ENCODE peak calls at places on chromosomes 5 and 9, in six cellular contexts. One of them, this sample, is unnamed.

GRCh38 chr5:112348387-112348786 is 70.7 kb downstream of the EPB41L4A start:
- DNase-seq in H1: no peak
- DNase-seq in GM12878: no peak
- DNase-seq in K562: no peak
- DNase-seq in SK-N-SH: no peak
- DNase-seq in HepG2: no peak
- DNase-seq in this sample: no peak

GRCh38 chr5:174294891-174295620 is 249.6 kb downstream of the NSG2 start:
- DNase-seq in H1: peak
- DNase-seq in GM12878: no peak
- DNase-seq in K562: no peak
- DNase-seq in SK-N-SH: no peak
- DNase-seq in HepG2: no peak
- DNase-seq in this sample: no peak

GRCh38 chr9:87872079-87872624 is 10.5 kb upstream of the SPATA31E1 start:
- DNase-seq in H1: peak
- DNase-seq in GM12878: no peak
- DNase-seq in K562: no peak
- DNase-seq in SK-N-SH: peak
- DNase-seq in HepG2: no peak
- DNase-seq in this sample: no peak

GRCh38 chr5:87245451-87245850 is 22.2 kb upstream of the RASA1 start:
- DNase-seq in H1: no peak
- DNase-seq in GM12878: no peak
- DNase-seq in K562: no peak
- DNase-seq in SK-N-SH: no peak
- DNase-seq in HepG2: no peak
- DNase-seq in this sample: no peak

GRCh38 chr9:112852741-112853505 is 37.8 kb downstream of the SLC46A2 start:
- DNase-seq in H1: no peak
- DNase-seq in GM12878: no peak
- DNase-seq in K562: no peak
- DNase-seq in SK-N-SH: no peak
- DNase-seq in HepG2: no peak
- DNase-seq in this sample: no peak

GRCh38 chr5:174336479-174336878 is 291.0 kb downstream of the NSG2 start:
- DNase-seq in H1: no peak
- DNase-seq in GM12878: no peak
- DNase-seq in K562: no peak
- DNase-seq in SK-N-SH: no peak
- DNase-seq in HepG2: no peak
- DNase-seq in this sample: no peak

GRCh38 chr5:174736351-174736721 is 12.0 kb downstream of the MSX2 start:
- DNase-seq in H1: no peak
- DNase-seq in GM12878: no peak
- DNase-seq in K562: no peak
- DNase-seq in SK-N-SH: no peak
- DNase-seq in HepG2: no peak
- DNase-seq in this sample: no peak

GRCh38 chr5:141636413-141637265 is at the start of the genes HDAC3 and RELL2:
- DNase-seq in H1: peak
- DNase-seq in GM12878: no peak
- DNase-seq in K562: peak
- DNase-seq in SK-N-SH: peak
- DNase-seq in HepG2: peak
- DNase-seq in this sample: peak

GRCh38 chr9:91306261-91306660 is 55.5 kb downstream of the AUH start:
- DNase-seq in H1: no peak
- DNase-seq in GM12878: no peak
- DNase-seq in K562: no peak
- DNase-seq in SK-N-SH: no peak
- DNase-seq in HepG2: no peak
- DNase-seq in this sample: no peak

GRCh38 chr5:131521252-131521651 is 113.8 kb downstream of the RAPGEF6 start:
- DNase-seq in H1: no peak
- DNase-seq in GM12878: no peak
- DNase-seq in K562: no peak
- DNase-seq in SK-N-SH: no peak
- DNase-seq in HepG2: no peak
- DNase-seq in this sample: no peak

GRCh38 chr5:138647261-138647788 is 72.1 kb upstream of the HSPA9 start:
- DNase-seq in H1: no peak
- DNase-seq in GM12878: no peak
- DNase-seq in K562: no peak
- DNase-seq in SK-N-SH: no peak
- DNase-seq in HepG2: no peak
- DNase-seq in this sample: no peak

GRCh38 chr5:59069438-59070079 is 486.7 kb downstream of the RAB3C start:
- DNase-seq in H1: no peak
- DNase-seq in GM12878: no peak
- DNase-seq in K562: no peak
- DNase-seq in SK-N-SH: no peak
- DNase-seq in HepG2: peak
- DNase-seq in this sample: no peak

GRCh38 chr5:131528682-131529081 is 106.3 kb downstream of the RAPGEF6 start:
- DNase-seq in H1: no peak
- DNase-seq in GM12878: no peak
- DNase-seq in K562: no peak
- DNase-seq in SK-N-SH: no peak
- DNase-seq in HepG2: no peak
- DNase-seq in this sample: no peak

GRCh38 chr9:124869986-124870560 is 8.1 kb downstream of the ARPC5L start:
- DNase-seq in H1: no peak
- DNase-seq in GM12878: peak
- DNase-seq in K562: no peak
- DNase-seq in SK-N-SH: no peak
- DNase-seq in HepG2: peak
- DNase-seq in this sample: no peak

DNA sequence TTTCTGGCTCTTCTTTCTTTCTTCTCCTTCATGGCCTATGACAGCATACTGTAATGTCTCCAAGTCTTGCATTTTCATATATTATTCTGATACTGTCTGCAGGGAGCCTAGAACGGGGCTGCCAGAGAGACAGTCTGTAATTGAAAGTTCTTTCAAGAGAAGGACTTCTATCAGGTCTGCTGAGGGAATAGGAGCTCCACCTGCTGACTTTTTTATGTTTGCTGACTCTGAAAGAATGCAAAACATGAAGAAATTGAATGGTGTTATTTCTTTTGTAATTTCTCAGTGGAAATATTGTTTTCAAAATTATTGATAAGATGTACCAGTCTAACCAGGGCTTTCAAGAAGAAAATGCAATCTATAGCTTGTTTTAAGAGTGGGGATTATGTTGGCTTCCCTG is 121.9 kb upstream of the RFX3 start:
- DNase-seq in H1: no peak
- DNase-seq in GM12878: no peak
- DNase-seq in K562: no peak
- DNase-seq in SK-N-SH: no peak
- DNase-seq in HepG2: no peak
- DNase-seq in this sample: no peak
- TF ChIP-seq GABPA in H1: no peak
- TF ChIP-seq GABPA in GM12878: no peak
- TF ChIP-seq GABPA in K562: no peak
- TF ChIP-seq GABPA in SK-N-SH: no peak
- TF ChIP-seq GABPA in HepG2: no peak
- TF ChIP-seq GABPA in this sample: no peak

GRCh38 chr5:107058239-107058638 is 612.5 kb downstream of the EFNA5 start:
- DNase-seq in H1: no peak
- DNase-seq in GM12878: no peak
- DNase-seq in K562: no peak
- DNase-seq in SK-N-SH: no peak
- DNase-seq in HepG2: no peak
- DNase-seq in this sample: no peak
- H3K27ac ChIP-seq in H1: no peak
- H3K27ac ChIP-seq in GM12878: no peak
- H3K27ac ChIP-seq in K562: no peak
- H3K27ac ChIP-seq in SK-N-SH: no peak
- H3K27ac ChIP-seq in HepG2: no peak
- H3K27ac ChIP-seq in this sample: no peak

GRCh38 chr5:168464214-168464613 is 22.1 kb upstream of the RARS1 start:
- DNase-seq in H1: no peak
- DNase-seq in GM12878: no peak
- DNase-seq in K562: no peak
- DNase-seq in SK-N-SH: no peak
- DNase-seq in HepG2: no peak
- DNase-seq in this sample: no peak
- TF ChIP-seq GABPA in H1: no peak
- TF ChIP-seq GABPA in GM12878: no peak
- TF ChIP-seq GABPA in K562: no peak
- TF ChIP-seq GABPA in SK-N-SH: no peak
- TF ChIP-seq GABPA in HepG2: no peak
- TF ChIP-seq GABPA in this sample: no peak

GRCh38 chr9:129637673-129638439 is 4.1 kb downstream of the ASB6 start:
- DNase-seq in H1: no peak
- DNase-seq in GM12878: no peak
- DNase-seq in K562: no peak
- DNase-seq in SK-N-SH: no peak
- DNase-seq in HepG2: no peak
- DNase-seq in this sample: peak
- H3K27ac ChIP-seq in H1: no peak
- H3K27ac ChIP-seq in GM12878: no peak
- H3K27ac ChIP-seq in K562: no peak
- H3K27ac ChIP-seq in SK-N-SH: no peak
- H3K27ac ChIP-seq in HepG2: no peak
- H3K27ac ChIP-seq in this sample: no peak

DNA sequence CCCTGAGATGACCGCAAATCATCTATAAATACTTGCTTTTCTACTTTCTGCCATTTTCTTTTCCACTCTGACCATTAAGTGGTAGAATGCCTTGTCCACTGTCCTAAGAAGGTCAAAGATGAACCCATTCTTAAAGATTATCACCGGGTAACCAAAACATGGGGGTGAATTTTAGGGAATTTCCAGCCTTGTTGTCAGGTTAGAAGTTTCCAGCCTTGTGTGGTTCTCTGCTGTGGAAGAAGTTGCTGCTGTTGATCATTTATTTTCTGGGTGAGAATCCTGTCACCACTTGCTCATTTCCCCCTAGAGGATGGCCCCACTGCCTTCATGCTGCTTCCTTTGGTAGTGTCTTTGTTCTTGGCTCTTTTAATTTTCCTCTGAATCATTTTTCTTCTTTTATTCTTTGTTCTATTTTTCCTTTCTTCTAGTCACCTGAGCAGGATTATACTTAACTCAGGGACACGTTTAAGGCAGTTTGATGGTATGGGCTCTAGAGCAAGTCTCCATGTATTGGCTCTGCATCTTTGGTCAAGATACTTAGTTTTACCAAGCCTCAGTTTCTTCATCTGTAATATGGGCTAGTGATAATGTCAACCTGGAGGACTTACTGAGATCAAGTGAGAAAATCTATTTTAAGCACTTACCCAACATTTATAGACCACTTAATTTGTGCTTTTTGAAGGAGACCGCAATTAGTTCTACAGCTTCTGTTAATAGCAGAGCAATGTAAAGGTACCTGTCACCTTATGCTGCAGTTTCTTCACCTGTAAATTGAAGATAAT is 266.2 kb downstream of the ARHGAP26 start:
- DNase-seq in H1: no peak
- DNase-seq in GM12878: no peak
- DNase-seq in K562: no peak
- DNase-seq in SK-N-SH: no peak
- DNase-seq in HepG2: no peak
- DNase-seq in this sample: no peak
- TF ChIP-seq GABPA in H1: no peak
- TF ChIP-seq GABPA in GM12878: no peak
- TF ChIP-seq GABPA in K562: no peak
- TF ChIP-seq GABPA in SK-N-SH: no peak
- TF ChIP-seq GABPA in HepG2: no peak
- TF ChIP-seq GABPA in this sample: no peak

GRCh38 chr5:14108170-14108996 is 34.8 kb upstream of the TRIO start:
- DNase-seq in H1: peak
- DNase-seq in GM12878: peak
- DNase-seq in K562: peak
- DNase-seq in SK-N-SH: peak
- DNase-seq in HepG2: peak
- DNase-seq in this sample: peak

GRCh38 chr5:14102666-14103065 is 40.5 kb upstream of the TRIO start:
- DNase-seq in H1: no peak
- DNase-seq in GM12878: no peak
- DNase-seq in K562: no peak
- DNase-seq in SK-N-SH: no peak
- DNase-seq in HepG2: no peak
- DNase-seq in this sample: no peak

GRCh38 chr5:14107536-14107935 is 35.6 kb upstream of the TRIO start:
- DNase-seq in H1: no peak
- DNase-seq in GM12878: no peak
- DNase-seq in K562: no peak
- DNase-seq in SK-N-SH: no peak
- DNase-seq in HepG2: no peak
- DNase-seq in this sample: no peak

GRCh38 chr5:14109041-14109747 is 33.9 kb upstream of the TRIO start:
- DNase-seq in H1: no peak
- DNase-seq in GM12878: peak
- DNase-seq in K562: no peak
- DNase-seq in SK-N-SH: no peak
- DNase-seq in HepG2: no peak
- DNase-seq in this sample: no peak

DNA sequence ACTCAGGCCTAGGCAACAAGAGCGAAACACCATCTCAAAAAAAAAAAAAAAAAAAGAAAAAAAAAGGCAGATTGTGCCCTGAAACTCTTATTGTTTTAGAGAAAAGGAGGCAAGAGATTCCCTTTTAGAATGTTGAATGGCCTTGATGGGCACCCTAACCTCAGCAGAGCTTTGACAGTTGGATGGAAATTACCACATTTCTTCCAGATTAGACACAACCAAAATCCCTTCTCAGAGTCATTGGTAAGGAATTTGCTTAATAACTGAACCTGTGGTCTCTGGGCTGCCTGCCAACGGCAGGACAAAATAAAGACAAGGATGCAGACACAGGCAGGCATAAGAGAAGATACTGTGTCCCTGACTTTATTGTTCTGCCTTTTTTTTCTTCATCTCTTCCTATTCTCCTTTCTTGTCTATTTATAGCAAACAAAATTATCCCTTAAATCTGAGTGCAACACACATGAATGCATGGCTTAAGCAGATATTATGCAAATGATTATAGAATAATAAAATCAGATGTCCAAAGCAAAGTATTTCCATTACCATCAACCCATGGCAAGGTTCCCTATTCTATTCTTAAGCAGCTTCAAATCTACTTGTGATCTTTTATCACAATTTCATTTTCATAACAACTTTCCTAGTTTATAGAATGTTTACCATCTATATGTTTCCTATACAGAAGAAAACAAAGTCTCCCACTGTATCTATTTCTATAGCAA is 37.3 kb upstream of the TRIO start:
- DNase-seq in H1: no peak
- DNase-seq in GM12878: no peak
- DNase-seq in K562: no peak
- DNase-seq in SK-N-SH: no peak
- DNase-seq in HepG2: peak
- DNase-seq in this sample: no peak
- H3K27ac ChIP-seq in H1: no peak
- H3K27ac ChIP-seq in GM12878: no peak
- H3K27ac ChIP-seq in K562: no peak
- H3K27ac ChIP-seq in SK-N-SH: peak
- H3K27ac ChIP-seq in HepG2: no peak
- H3K27ac ChIP-seq in this sample: no peak

GRCh38 chr9:114276908-114277821 is 45.7 kb upstream of the ORM1 start:
- DNase-seq in H1: peak
- DNase-seq in GM12878: no peak
- DNase-seq in K562: no peak
- DNase-seq in SK-N-SH: no peak
- DNase-seq in HepG2: no peak
- DNase-seq in this sample: no peak
- TF ChIP-seq GABPA in H1: no peak
- TF ChIP-seq GABPA in GM12878: no peak
- TF ChIP-seq GABPA in K562: no peak
- TF ChIP-seq GABPA in SK-N-SH: no peak
- TF ChIP-seq GABPA in HepG2: no peak
- TF ChIP-seq GABPA in this sample: no peak

This sample was measured in HL-60.